ENCODE peak calls at places on chromosomes 3 and 15, in five cellular contexts. G is hypothalamus, R is HCEC 1CT, P is ELR, F is epithelial cell of prostate. L is an unnamed sample.

GRCh38 chr3:101722394-101723173 is 1.8 kb upstream of the CEP97 start:
- DNase-seq in G (no peak), F (no peak), P (no peak), R (no peak), L (no peak)

GRCh38 chr15:80404057-80404718 is at the start of gene ARNT2:
- DNase-seq in F (no peak), P (peak), G (no peak), R (no peak), L (peak)

GRCh38 chr15:35717721-35718120 is 171.8 kb upstream of the DPH6 start:
- DNase-seq in P (no peak), R (no peak), G (no peak), F (no peak), L (no peak)

GRCh38 chr15:61337541-61337940 is 108.4 kb upstream of the RORA start:
- DNase-seq in P (no peak), G (no peak), R (no peak), F (no peak), L (no peak)

GRCh38 chr15:77541421-77542181 is 91.1 kb downstream of the LINGO1 start:
- DNase-seq in R (no peak), P (no peak), F (no peak), G (peak), L (peak)

GRCh38 chr3:121883507-121883906 is 10.7 kb upstream of the SLC15A2 start:
- DNase-seq in P (peak), F (no peak), G (no peak), R (peak), L (no peak)

GRCh38 chr3:11305509-11305908 is 33.3 kb downstream of the ATG7 start:
- DNase-seq in R (peak), P (peak), G (no peak), F (no peak), L (no peak)

GRCh38 chr3:54079314-54079713 is 43.0 kb upstream of the CACNA2D3 start:
- DNase-seq in F (no peak), G (no peak), R (no peak), P (no peak), L (no peak)

GRCh38 chr3:194985031-194985578 is 285.9 kb downstream of the XXYLT1 start:
- DNase-seq in R (peak), G (no peak), P (no peak), F (no peak), L (peak)

GRCh38 chr3:149971403-149972075 is 844 bp upstream of the PFN2 start:
- DNase-seq in G (peak), F (no peak), R (peak), P (peak), L (peak)

GRCh38 chr3:11367116-11367781 is 95.1 kb downstream of the ATG7 start:
- DNase-seq in P (peak), F (no peak), G (no peak), R (peak), L (no peak)

GRCh38 chr15:74302821-74303359 is 64.6 kb downstream of the CYP11A1 start:
- DNase-seq in P (peak), G (peak), R (no peak), F (no peak), L (peak)

GRCh38 chr3:141386611-141387110 is 18.4 kb downstream of the ZBTB38 start:
- DNase-seq in R (peak), F (no peak), P (no peak), G (no peak), L (peak)

GRCh38 chr3:194475138-194475932 is 11.5 kb downstream of the ATP13A3 start:
- DNase-seq in F (no peak), P (no peak), G (no peak), R (no peak), L (no peak)

GRCh38 chr15:50128266-50128665 is 9.2 kb upstream of the ATP8B4 start:
- DNase-seq in R (no peak), G (no peak), P (no peak), F (no peak), L (no peak)

GRCh38 chr15:63970723-63971426 is 75.4 kb downstream of the DAPK2 start:
- DNase-seq in F (no peak), R (no peak), P (no peak), G (no peak), L (no peak)

GRCh38 chr15:99704444-99704838 is 28.8 kb downstream of the LYSMD4 start:
- DNase-seq in P (peak), F (peak), G (no peak), R (peak), L (no peak)

GRCh38 chr3:77323616-77324015 is 283.7 kb downstream of the ROBO2 start:
- DNase-seq in R (no peak), P (no peak), F (no peak), G (no peak), L (no peak)

GRCh38 chr3:197168606-197169005 is 129.8 kb downstream of the DLG1 start:
- DNase-seq in P (peak), R (no peak), F (no peak), G (no peak), L (no peak)

GRCh38 chr3:195197764-195198423 is 73.1 kb downstream of the XXYLT1 start:
- DNase-seq in P (peak), G (no peak), F (peak), R (peak), L (no peak)

GRCh38 chr3:134607054-134608022 is 43.5 kb downstream of the KY start:
- DNase-seq in R (no peak), P (no peak), F (no peak), G (no peak), L (no peak)

GRCh38 chr3:197151562-197151961 is 121.9 kb upstream of the MELTF start:
- DNase-seq in F (peak), P (peak), R (peak), G (no peak), L (no peak)

GRCh38 chr3:133488785-133489367 is 84.6 kb upstream of the CDV3 start:
- DNase-seq in R (peak), P (peak), G (no peak), F (no peak), L (no peak)

GRCh38 chr3:24541935-24542334 is 47.3 kb upstream of the THRB start:
- DNase-seq in P (no peak), G (no peak), R (no peak), F (no peak), L (no peak)

GRCh38 chr3:69165744-69166143 is 43.3 kb upstream of the LMOD3 start:
- DNase-seq in R (no peak), P (no peak), G (no peak), F (no peak), L (no peak)

GRCh38 chr3:10387881-10388621 is 67.1 kb upstream of the SEC13 start:
- DNase-seq in R (no peak), G (no peak), F (no peak), P (peak), L (no peak)

GRCh38 chr3:23809294-23809693 is 3.5 kb downstream of the UBE2E1 start:
- DNase-seq in R (no peak), G (no peak), P (no peak), F (no peak), L (no peak)

GRCh38 chr3:127213381-127213918 is 20.5 kb downstream of the PRR23E start:
- DNase-seq in G (no peak), F (no peak), P (no peak), R (no peak), L (no peak)

GRCh38 chr15:100338247-100338646 is 3.5 kb downstream of the ADAMTS17 start:
- DNase-seq in G (no peak), P (no peak), F (no peak), R (no peak), L (no peak)

L was measured in nucleus accumbens.